ENCODE peak calls at places on chromosome 13, in ten cellular contexts. J is glutamatergic neuron, F is tibial nerve, Z is AG10803, M is endodermal cell, K is tibial artery, W is heart left ventricle, G is WERI-Rb-1, C is Calu3, Y is neural crest cell. D is an unnamed sample.

GRCh38 chr13:98707309-98707999 is 45.0 kb downstream of the SLC15A1 start:
- DNase-seq in C (no peak), Z (no peak), G (no peak), J (no peak), Y (no peak), M (no peak), F (no peak), K (no peak), W (no peak), D (no peak)

GRCh38 chr13:102197193-102197592 is 204.7 kb downstream of the FGF14 start:
- DNase-seq in W (no peak), C (peak), J (no peak), G (peak), M (peak), F (no peak), K (no peak), Y (no peak), Z (no peak), D (no peak)

GRCh38 chr13:74290324-74290773 is 156.1 kb upstream of the KLF12 start:
- DNase-seq in Y (peak), W (no peak), J (no peak), C (no peak), F (no peak), G (no peak), Z (peak), M (peak), K (no peak), D (peak)

GRCh38 chr13:49985129-49985528 is 11.7 kb upstream of the TRIM13 start:
- DNase-seq in C (no peak), J (no peak), M (no peak), K (no peak), W (no peak), Y (no peak), G (no peak), F (no peak), Z (no peak), D (no peak)

GRCh38 chr13:34277971-34278370 is 460.0 kb downstream of the RFC3 start:
- DNase-seq in W (no peak), G (no peak), Z (no peak), F (no peak), C (no peak), J (no peak), M (no peak), K (no peak), Y (no peak), D (no peak)

GRCh38 chr13:46158222-46158621 is 23.8 kb downstream of the LCP1 start:
- DNase-seq in G (no peak), C (no peak), Y (no peak), F (no peak), M (no peak), Z (no peak), K (no peak), J (no peak), W (no peak), D (no peak)

GRCh38 chr13:21458457-21458815 is 667 bp downstream of the ZDHHC20 start:
- DNase-seq in Y (peak), M (peak), J (peak), G (peak), K (no peak), C (peak), W (peak), Z (no peak), F (no peak), D (no peak)

GRCh38 chr13:46475586-46475991 is 77.4 kb upstream of the LRCH1 start:
- DNase-seq in W (no peak), G (no peak), K (peak), F (no peak), M (no peak), Y (no peak), J (no peak), C (no peak), Z (peak), D (no peak)

GRCh38 chr13:110471833-110472162 is 89.7 kb downstream of the RAB20 start:
- DNase-seq in J (no peak), Z (no peak), F (no peak), M (no peak), G (peak), W (peak), Y (no peak), K (peak), C (no peak), D (peak)

GRCh38 chr13:83184150-83184475 is 698.2 kb downstream of the SLITRK1 start:
- DNase-seq in J (no peak), C (no peak), W (no peak), Z (no peak), G (no peak), M (no peak), K (no peak), Y (no peak), F (no peak), D (no peak)

GRCh38 chr13:25292301-25292700 is 5.0 kb upstream of the MTMR6 start:
- DNase-seq in G (peak), W (no peak), F (no peak), J (peak), Y (no peak), C (no peak), K (no peak), M (no peak), Z (no peak), D (no peak)

GRCh38 chr13:73496711-73497110 is 437.9 kb downstream of the KLF5 start:
- DNase-seq in Z (no peak), G (no peak), J (no peak), Y (no peak), W (no peak), C (no peak), F (no peak), M (no peak), K (no peak), D (no peak)

GRCh38 chr13:80040219-80040976 is 300.5 kb downstream of the SPRY2 start:
- DNase-seq in Z (peak), J (no peak), Y (no peak), F (no peak), W (no peak), G (no peak), K (no peak), M (no peak), C (no peak), D (no peak)

GRCh38 chr13:48125794-48126228 is 30.9 kb upstream of the MED4 start:
- DNase-seq in G (no peak), K (peak), F (no peak), C (no peak), J (no peak), Y (no peak), M (no peak), W (peak), Z (peak), D (no peak)

GRCh38 chr13:94160875-94161274 is 318.6 kb downstream of the DCT start:
- DNase-seq in G (no peak), W (no peak), Y (no peak), K (no peak), J (no peak), M (no peak), F (no peak), C (no peak), Z (no peak), D (no peak)

GRCh38 chr13:106533101-106533939 is 2.1 kb downstream of the EFNB2 start:
- DNase-seq in J (peak), C (peak), F (peak), M (peak), Y (peak), W (peak), G (peak), K (peak), Z (peak), D (no peak)

GRCh38 chr13:99636728-99637353 is 135.6 kb downstream of the TM9SF2 start:
- DNase-seq in Z (no peak), C (no peak), F (no peak), W (no peak), K (no peak), G (no peak), M (no peak), Y (no peak), J (no peak), D (no peak)

GRCh38 chr13:48975926-48976676 is 389 bp downstream of the FNDC3A start:
- DNase-seq in J (peak), Y (peak), Z (peak), K (peak), G (peak), W (peak), C (peak), F (peak), M (peak), D (peak)

GRCh38 chr13:79779761-79780160 is 298.8 kb downstream of the NDFIP2 start:
- DNase-seq in G (no peak), Y (no peak), M (peak), W (no peak), F (peak), Z (peak), K (peak), J (no peak), C (no peak), D (peak)

GRCh38 chr13:90084684-90085290 is 1262.7 kb upstream of the MIR17HG start:
- DNase-seq in Y (no peak), Z (peak), W (no peak), M (no peak), C (no peak), F (no peak), K (no peak), G (no peak), J (no peak), D (no peak)

GRCh38 chr13:24905242-24905641 is 141.3 kb downstream of the RNF17 start:
- DNase-seq in J (no peak), Z (peak), F (no peak), K (no peak), M (no peak), C (no peak), W (no peak), Y (no peak), G (no peak), D (no peak)

GRCh38 chr13:80334582-80335260 is 6.2 kb downstream of the SPRY2 start:
- DNase-seq in W (no peak), J (no peak), Y (no peak), K (no peak), F (no peak), C (no peak), G (no peak), M (no peak), Z (no peak), D (no peak)

GRCh38 chr13:23578411-23579071 is 8.3 kb downstream of the TNFRSF19 start:
- DNase-seq in M (peak), W (peak), F (peak), G (peak), Z (peak), K (peak), J (peak), Y (peak), C (peak), D (peak)

GRCh38 chr13:38872693-38873092 is 117.9 kb downstream of the STOML3 start:
- DNase-seq in M (peak), K (no peak), W (no peak), G (peak), C (peak), J (peak), Z (peak), Y (peak), F (no peak), D (no peak)

GRCh38 chr13:62209539-62209938 is 793.9 kb upstream of the PCDH20 start:
- DNase-seq in J (no peak), C (no peak), K (no peak), W (no peak), F (no peak), M (no peak), G (no peak), Y (no peak), Z (no peak), D (no peak)

GRCh38 chr13:21139374-21139773 is 37.0 kb downstream of the SKA3 start:
- DNase-seq in Y (no peak), C (no peak), J (no peak), Z (no peak), M (no peak), F (no peak), K (no peak), G (no peak), W (no peak), D (no peak)

GRCh38 chr13:107069107-107069776 is 501.3 kb upstream of the ARGLU1 start:
- DNase-seq in F (no peak), C (no peak), K (no peak), Z (no peak), G (no peak), J (no peak), Y (no peak), M (no peak), W (no peak), D (no peak)

GRCh38 chr13:28094311-28094710 is 6.1 kb downstream of the FLT3 start:
- DNase-seq in K (no peak), Y (no peak), M (no peak), G (no peak), F (no peak), Z (no peak), J (no peak), C (no peak), W (no peak), D (no peak)

GRCh38 chr13:91384891-91385290 is 13.5 kb upstream of the GPC5 start:
- DNase-seq in F (no peak), G (no peak), W (no peak), J (no peak), K (no peak), M (no peak), C (no peak), Y (no peak), Z (no peak), D (no peak)
- TF ChIP-seq CTCF in F (no peak), G (no peak), W (no peak), J (no peak), K (no peak), M (no peak), C (no peak), Y (no peak), Z (no peak), D (no peak)

GRCh38 chr13:31045621-31046081 is 113.2 kb downstream of the TEX26 start:
- DNase-seq in C (peak), G (no peak), Z (peak), W (peak), K (peak), F (no peak), J (no peak), Y (no peak), M (peak), D (peak)

GRCh38 chr13:31046711-31047279 is 114.3 kb downstream of the TEX26 start:
- DNase-seq in Z (no peak), K (no peak), C (no peak), G (peak), M (peak), Y (no peak), F (no peak), W (no peak), J (peak), D (no peak)

GRCh38 chr13:31043891-31044657 is 111.6 kb downstream of the TEX26 start:
- DNase-seq in F (peak), G (peak), W (peak), Y (peak), K (peak), Z (peak), M (peak), C (peak), J (peak), D (peak)

GRCh38 chr13:31042501-31043165 is 110.2 kb downstream of the TEX26 start:
- DNase-seq in Z (no peak), F (no peak), C (no peak), J (peak), M (no peak), G (peak), Y (no peak), K (no peak), W (no peak), D (no peak)

GRCh38 chr13:31044658-31045620 is 112.5 kb downstream of the TEX26 start:
- DNase-seq in Z (no peak), F (no peak), K (no peak), G (no peak), W (no peak), J (no peak), C (peak), Y (no peak), M (peak), D (no peak)
- TF ChIP-seq CTCF in Z (no peak), F (no peak), K (no peak), G (no peak), W (no peak), J (peak), C (no peak), Y (peak), M (no peak), D (peak)

GRCh38 chr13:87669379-87669978 is 1.7 kb upstream of the SLITRK5 start:
- DNase-seq in C (no peak), K (no peak), G (peak), F (no peak), W (no peak), J (no peak), Y (no peak), Z (no peak), M (peak), D (no peak)
- TF ChIP-seq CTCF in C (no peak), K (no peak), G (peak), F (peak), W (peak), J (peak), Y (peak), Z (peak), M (peak), D (peak)

GRCh38 chr13:91375119-91375729 is 23.2 kb upstream of the GPC5 start:
- DNase-seq in J (no peak), G (no peak), Y (no peak), M (no peak), C (no peak), Z (peak), K (no peak), W (no peak), F (no peak), D (peak)
- TF ChIP-seq CTCF in J (peak), G (peak), Y (peak), M (peak), C (no peak), Z (peak), K (no peak), W (no peak), F (no peak), D (peak)

GRCh38 chr13:26656919-26657318 is 99.4 kb downstream of the WASF3 start:
- DNase-seq in K (no peak), Y (no peak), Z (peak), M (no peak), C (no peak), G (no peak), F (no peak), W (no peak), J (no peak), D (no peak)
- TF ChIP-seq CTCF in K (no peak), Y (peak), Z (peak), M (peak), C (no peak), G (peak), F (no peak), W (no peak), J (no peak), D (no peak)

D was measured in CD14-positive monocyte.